ENCODE peak calls at places on chromosomes 3 and 15, in eight cellular contexts. G is nucleus accumbens; S is amygdala; I is AG10803; H is thoracic aorta; U is effector memory CD8-positive, alpha-beta T cell; L is left ventricle myocardium inferior; Q is DMS 273 treated with DMSO at 0.1 percent for 48 hours. W is an unnamed sample.

GRCh38 chr15:100336061-100336460 is 5.7 kb downstream of the ADAMTS17 start:
- DNase-seq in G (no peak), S (no peak), I (no peak), H (no peak), U (no peak), L (no peak), Q (no peak), W (no peak)

GRCh38 chr3:127092776-127093175 is 100.2 kb upstream of the PRR23E start:
- DNase-seq in G (no peak), S (no peak), I (no peak), H (no peak), U (no peak), L (no peak), Q (no peak), W (no peak)

GRCh38 chr15:84824260-84824690 is 7.1 kb downstream of the ALPK3 start:
- DNase-seq in G (no peak), S (no peak), I (peak; percentile 47), H (no peak), U (no peak), L (peak; percentile 63), Q (no peak), W (no peak)

GRCh38 chr3:135125171-135125801 is 330.2 kb downstream of the EPHB1 start:
- DNase-seq in G (no peak), S (no peak), I (peak; percentile 38), H (no peak), U (no peak), L (no peak), Q (no peak), W (no peak)

GRCh38 chr3:83890039-83890762 is 1068.6 kb upstream of the CADM2 start:
- DNase-seq in G (no peak), S (no peak), I (no peak), H (no peak), U (no peak), L (no peak), Q (no peak), W (no peak)

GRCh38 chr15:39774688-39775267 is 7.9 kb downstream of the FSIP1 start:
- DNase-seq in G (no peak), S (no peak), I (no peak), H (no peak), U (peak; percentile 11), L (no peak), Q (no peak), W (no peak)

GRCh38 chr3:106030620-106030945 is 161.8 kb upstream of the CBLB start:
- DNase-seq in G (no peak), S (no peak), I (peak; percentile 42), H (no peak), U (no peak), L (no peak), Q (no peak), W (no peak)

GRCh38 chr3:62918131-62918530 is 42.9 kb upstream of the CADPS start:
- DNase-seq in G (no peak), S (no peak), I (no peak), H (no peak), U (no peak), L (no peak), Q (no peak), W (no peak)

GRCh38 chr3:65439641-65440040 is 599.1 kb downstream of the MAGI1 start:
- DNase-seq in G (peak; percentile 47), S (peak; percentile 42), I (peak; percentile 63), H (peak; percentile 7), U (no peak), L (peak; percentile 35), Q (peak; percentile 45), W (peak; percentile 22)

GRCh38 chr3:111851511-111851954 is 7.5 kb upstream of the PHLDB2 start:
- DNase-seq in G (no peak), S (no peak), I (peak; percentile 65), H (no peak), U (no peak), L (no peak), Q (peak; percentile 31), W (no peak)

W was measured in GM06990.